ENCODE peak calls at places on chromosomes 4 and X, in four cellular contexts. U is cerebellar cortex, B is ACHN, S is anterior cingulate cortex. J is an unnamed sample.
A peak's percentile ranks its signal among the peaks of the same experiment; 100 is the strongest.

GRCh38 chrX:133434197-133434820 is 19.0 kb upstream of the GPC4 start:
- DNase-seq in U (no peak), B (peak; percentile 7), S (no peak), J (no peak)

GRCh38 chr4:99301376-99302164 is 10.8 kb upstream of the ADH1A start:
- DNase-seq in U (no peak), B (no peak), S (no peak), J (no peak)

GRCh38 chrX:20487227-20487626 is 220.5 kb upstream of the RPS6KA3 start:
- DNase-seq in U (no peak), B (peak; percentile 1), S (no peak), J (no peak)

GRCh38 chr4:145511913-145512522 is 30.4 kb downstream of the SMAD1 start:
- DNase-seq in U (no peak), B (peak; percentile 33), S (no peak), J (no peak)

GRCh38 chr4:141645611-141646340 is 9.4 kb downstream of the IL15 start:
- DNase-seq in U (no peak), B (peak; percentile 83), S (no peak), J (no peak)

GRCh38 chr4:143337600-143338287 is 1.1 kb downstream of the GAB1 start:
- DNase-seq in U (peak; percentile 42), B (peak; percentile 59), S (peak; percentile 67), J (peak; percentile 45)

GRCh38 chr4:1766336-1767057 is 26.6 kb upstream of the FGFR3 start:
- DNase-seq in U (no peak), B (no peak), S (no peak), J (no peak)

GRCh38 chrX:131187234-131187633 is 101.9 kb downstream of the IGSF1 start:
- DNase-seq in U (no peak), B (no peak), S (no peak), J (no peak)

GRCh38 chr4:182124359-182124758 is 118.8 kb upstream of the TENM3 start:
- DNase-seq in U (no peak), B (no peak), S (no peak), J (no peak)

GRCh38 chr4:148454835-148455234 is 12.6 kb upstream of the NR3C2 start:
- DNase-seq in U (no peak), B (no peak), S (no peak), J (no peak)

GRCh38 chr4:120132935-120133334 is 66.3 kb upstream of the MAD2L1 start:
- DNase-seq in U (no peak), B (no peak), S (no peak), J (no peak)

GRCh38 chr4:98816816-98817215 is 112.1 kb downstream of the EIF4E start:
- DNase-seq in U (no peak), B (no peak), S (no peak), J (no peak)

GRCh38 chrX:22445880-22446279 is 173.2 kb downstream of the CBLL2 start:
- DNase-seq in U (no peak), B (no peak), S (no peak), J (no peak)

GRCh38 chr4:16532240-16532990 is 306.1 kb upstream of the TAPT1 start:
- DNase-seq in U (no peak), B (no peak), S (no peak), J (no peak)

J was measured in LoVo.